ENCODE peak calls at places on chromosomes 4 and X, in seven cellular contexts. A, T, X, M, G, V and H are unnamed samples. For H3K4me1, the result is how much of the 10 kb centered on the place peaks cover.

GRCh38 chr4:144683516-144683915 is 37.6 kb downstream of the HHIP start:
- DNase-seq in X (no peak), A (no peak), G (no peak), T (no peak), M (no peak), V (no peak), H (no peak)

GRCh38 chr4:182145360-182145905 is 97.8 kb upstream of the TENM3 start:
- DNase-seq in A (no peak), X (no peak), M (no peak), V (no peak), T (no peak), G (no peak), H (no peak)

GRCh38 chrX:76796311-76796710 is 368.8 kb downstream of the MAGEE1 start:
- DNase-seq in A (no peak), M (no peak), X (no peak), G (no peak), T (no peak), V (no peak), H (no peak)

GRCh38 chr4:81601270-81601694 is 129.6 kb upstream of the RASGEF1B start:
- DNase-seq in V (no peak), M (no peak), A (no peak), G (no peak), T (no peak), X (no peak), H (no peak)

GRCh38 chr4:88722276-88722780 is 24.7 kb upstream of the NAP1L5 start:
- DNase-seq in M (no peak), X (no peak), A (no peak), V (no peak), G (no peak), T (no peak), H (no peak)

GRCh38 chr4:77072195-77072753 is 3.5 kb downstream of the CCNI start:
- DNase-seq in X (no peak), T (no peak), G (no peak), V (no peak), A (no peak), M (no peak), H (peak)

GRCh38 chr4:48369248-48369647 is 27.9 kb downstream of the SLAIN2 start:
- DNase-seq in A (no peak), G (no peak), X (no peak), M (no peak), V (no peak), T (no peak), H (no peak)

GRCh38 chrX:152635941-152636340 is 1.8 kb upstream of the GABRQ start:
- DNase-seq in A (no peak), X (no peak), T (peak), V (no peak), G (no peak), M (peak), H (no peak)

GRCh38 chr4:4789462-4789861 is 70.0 kb upstream of the MSX1 start:
- DNase-seq in X (no peak), G (no peak), V (no peak), T (no peak), A (peak), M (no peak), H (no peak)

GRCh38 chr4:73585345-73585744 is 34.9 kb downstream of the RASSF6 start:
- DNase-seq in T (no peak), G (no peak), M (no peak), V (no peak), A (no peak), X (no peak), H (no peak)

GRCh38 chr4:78311306-78311705 is 240.3 kb upstream of the ANXA3 start:
- DNase-seq in V (no peak), G (no peak), T (no peak), A (no peak), X (no peak), M (no peak), H (no peak)

GRCh38 chrX:49187526-49187925 is 1.4 kb upstream of the PRICKLE3 start:
- DNase-seq in V (no peak), T (no peak), X (no peak), A (no peak), G (no peak), M (no peak), H (no peak)

GRCh38 chr4:165207016-165207430 is 338 bp upstream of the KLHL2 start:
- DNase-seq in V (no peak), G (no peak), M (peak), T (peak), A (no peak), X (no peak), H (no peak)
- TF ChIP-seq POLR2A in V (no peak), G (no peak), M (no peak), T (no peak), A (no peak), X (no peak), H (no peak)

DNA sequence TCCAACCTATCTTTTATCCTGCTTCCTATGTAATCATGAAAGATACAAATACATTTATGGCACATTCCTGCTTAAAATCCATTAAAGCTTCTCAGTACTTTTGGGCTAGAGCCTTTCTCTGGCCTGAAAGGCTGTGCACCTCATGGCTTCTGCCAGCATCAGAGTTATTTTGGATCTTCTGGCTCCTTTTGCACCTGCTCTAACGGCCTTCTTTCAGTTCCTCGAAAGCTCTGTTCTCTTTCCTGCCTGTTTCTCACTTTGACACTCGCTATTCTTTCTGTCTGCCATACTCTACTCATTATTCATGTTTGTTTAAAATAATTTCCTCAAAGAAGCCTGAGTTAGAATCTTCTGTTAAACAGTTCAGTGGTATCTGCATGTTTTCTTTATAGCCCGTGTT is 86.0 kb downstream of the LRP2BP start:
- DNase-seq in T (no peak), A (no peak), X (no peak), M (no peak), V (no peak), G (no peak), H (no peak)
- H3K4me1 ChIP-seq in T (under half), A (under half), X (under half), M (under half), V (under half), G (under half), H (under half)

DNA sequence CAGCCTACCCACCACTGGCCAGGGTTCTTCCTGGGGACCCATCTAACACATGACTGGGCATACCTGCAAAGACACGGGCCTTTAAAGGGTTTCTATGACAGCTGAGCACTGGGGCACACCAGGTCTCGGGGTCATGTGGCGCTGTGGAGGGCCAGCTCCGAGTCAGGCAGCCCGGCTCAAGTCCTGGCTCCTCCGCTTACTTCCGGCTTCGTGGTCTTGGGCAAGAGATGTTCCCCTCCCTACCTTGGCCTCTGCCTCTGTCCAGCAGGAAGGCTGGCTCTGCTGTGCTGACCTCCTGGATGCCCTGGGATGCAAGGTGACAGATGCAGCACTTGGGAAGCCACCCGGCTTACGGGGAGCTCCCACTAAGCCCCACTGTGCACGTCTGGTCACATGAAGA is 37.6 kb downstream of the HTRA3 start:
- DNase-seq in G (no peak), M (no peak), X (no peak), T (no peak), A (peak), V (peak), H (no peak)
- TF ChIP-seq POLR2A in G (no peak), M (no peak), X (no peak), T (no peak), A (no peak), V (no peak), H (no peak)

DNA sequence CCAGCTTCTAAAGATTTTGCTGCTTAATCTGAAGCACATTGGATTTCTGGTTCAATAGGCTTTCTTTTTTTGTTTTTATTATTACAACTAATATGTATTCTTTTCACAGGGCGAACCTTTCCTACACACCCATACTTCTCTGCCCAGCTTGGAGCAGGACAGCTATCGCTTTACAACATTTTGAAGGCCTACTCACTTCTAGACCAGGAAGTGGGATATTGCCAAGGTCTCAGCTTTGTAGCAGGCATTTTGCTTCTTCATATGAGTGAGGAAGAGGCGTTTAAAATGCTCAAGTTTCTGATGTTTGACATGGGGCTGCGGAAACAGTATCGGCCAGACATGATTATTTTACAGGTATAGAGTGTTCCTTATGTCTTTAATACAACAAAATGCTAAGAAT is 155.4 kb downstream of the PTTG2 start:
- DNase-seq in A (no peak), M (no peak), V (no peak), G (no peak), T (no peak), X (no peak), H (no peak)
- H3K4me1 ChIP-seq in A (under half), M (under half), V (under half), G (under half), T (under half), X (under half), H (half or more)

GRCh38 chr4:26346203-26346620 is 25.4 kb downstream of the RBPJ start:
- DNase-seq in X (no peak), V (no peak), M (no peak), G (no peak), A (no peak), T (no peak), H (peak)
- TF ChIP-seq POLR2A in X (no peak), V (no peak), M (no peak), G (no peak), A (no peak), T (no peak), H (no peak)